ENCODE peak calls at places on chromosomes 6 and 20, in six cellular contexts. One of them, this sample, is unnamed.

GRCh38 chr6:165674155-165675029 is 11.4 kb upstream of the PDE10A start:
- DNase-seq in NCI-H748 treated with DMSO at 0.1 percent for 48 hours: no peak
- DNase-seq in RWPE2: no peak
- DNase-seq in GM18507: no peak
- DNase-seq in HTR-8/SVneo: no peak
- DNase-seq in NCI-H524: no peak
- DNase-seq in this sample: no peak

GRCh38 chr6:24394777-24395437 is 7.8 kb upstream of the MRS2 start:
- DNase-seq in NCI-H748 treated with DMSO at 0.1 percent for 48 hours: no peak
- DNase-seq in RWPE2: no peak
- DNase-seq in GM18507: no peak
- DNase-seq in HTR-8/SVneo: peak; percentile 59
- DNase-seq in NCI-H524: no peak
- DNase-seq in this sample: no peak

GRCh38 chr6:18343741-18344140 is 43.4 kb upstream of the RNF144B start:
- DNase-seq in NCI-H748 treated with DMSO at 0.1 percent for 48 hours: no peak
- DNase-seq in RWPE2: no peak
- DNase-seq in GM18507: no peak
- DNase-seq in HTR-8/SVneo: peak; percentile 44
- DNase-seq in NCI-H524: no peak
- DNase-seq in this sample: no peak

GRCh38 chr20:4633780-4634179 is 87.9 kb upstream of the PRND start:
- DNase-seq in NCI-H748 treated with DMSO at 0.1 percent for 48 hours: no peak
- DNase-seq in RWPE2: no peak
- DNase-seq in GM18507: no peak
- DNase-seq in HTR-8/SVneo: peak; percentile 39
- DNase-seq in NCI-H524: no peak
- DNase-seq in this sample: no peak

GRCh38 chr6:136587527-136587926 is 37.3 kb upstream of the MAP7 start:
- DNase-seq in NCI-H748 treated with DMSO at 0.1 percent for 48 hours: no peak
- DNase-seq in RWPE2: no peak
- DNase-seq in GM18507: no peak
- DNase-seq in HTR-8/SVneo: no peak
- DNase-seq in NCI-H524: no peak
- DNase-seq in this sample: no peak

GRCh38 chr6:118889163-118889562 is 4.8 kb upstream of the ASF1A start:
- DNase-seq in NCI-H748 treated with DMSO at 0.1 percent for 48 hours: peak; percentile 14
- DNase-seq in RWPE2: no peak
- DNase-seq in GM18507: no peak
- DNase-seq in HTR-8/SVneo: no peak
- DNase-seq in NCI-H524: no peak
- DNase-seq in this sample: no peak

GRCh38 chr20:19886666-19887288 is 128.7 kb downstream of the RIN2 start:
- DNase-seq in NCI-H748 treated with DMSO at 0.1 percent for 48 hours: no peak
- DNase-seq in RWPE2: no peak
- DNase-seq in GM18507: no peak
- DNase-seq in HTR-8/SVneo: no peak
- DNase-seq in NCI-H524: no peak
- DNase-seq in this sample: no peak

GRCh38 chr6:1516742-1517520 is 92.8 kb upstream of the FOXC1 start:
- DNase-seq in NCI-H748 treated with DMSO at 0.1 percent for 48 hours: no peak
- DNase-seq in RWPE2: no peak
- DNase-seq in GM18507: no peak
- DNase-seq in HTR-8/SVneo: no peak
- DNase-seq in NCI-H524: no peak
- DNase-seq in this sample: no peak

GRCh38 chr20:57999465-58000111 is 228.9 kb downstream of the ANKRD60 start:
- DNase-seq in NCI-H748 treated with DMSO at 0.1 percent for 48 hours: peak; percentile 35
- DNase-seq in RWPE2: no peak
- DNase-seq in GM18507: no peak
- DNase-seq in HTR-8/SVneo: no peak
- DNase-seq in NCI-H524: no peak
- DNase-seq in this sample: no peak

GRCh38 chr6:132131777-132132176 is 180.6 kb upstream of the CCN2 start:
- DNase-seq in NCI-H748 treated with DMSO at 0.1 percent for 48 hours: no peak
- DNase-seq in RWPE2: peak; percentile 58
- DNase-seq in GM18507: no peak
- DNase-seq in HTR-8/SVneo: peak; percentile 82
- DNase-seq in NCI-H524: peak; percentile 88
- DNase-seq in this sample: peak; percentile 85

GRCh38 chr20:24491043-24491756 is 21.8 kb downstream of the SYNDIG1 start:
- DNase-seq in NCI-H748 treated with DMSO at 0.1 percent for 48 hours: no peak
- DNase-seq in RWPE2: no peak
- DNase-seq in GM18507: no peak
- DNase-seq in HTR-8/SVneo: no peak
- DNase-seq in NCI-H524: no peak
- DNase-seq in this sample: no peak